ENCODE peak calls at places on chromosomes 7 and 10, in four cellular contexts. I, B, E and G are unnamed samples.

GRCh38 chr10:32004161-32004591 is 52.0 kb downstream of the KIF5B start:
- DNase-seq in I (no peak), B (peak), E (peak), G (no peak)

GRCh38 chr10:50641636-50642035 is 17.9 kb upstream of the SGMS1 start:
- DNase-seq in E (no peak), B (no peak), I (no peak), G (no peak)

GRCh38 chr7:139734395-139734794 is 43.4 kb downstream of the HIPK2 start:
- DNase-seq in I (peak), B (peak), E (peak), G (no peak)

GRCh38 chr10:77419056-77419455 is 218.6 kb downstream of the KCNMA1 start:
- DNase-seq in I (no peak), B (no peak), E (no peak), G (no peak)

GRCh38 chr10:3995302-3996210 is 210.5 kb upstream of the KLF6 start:
- DNase-seq in B (no peak), E (no peak), I (peak), G (no peak)

GRCh38 chr10:122276611-122277205 is 5.6 kb downstream of the BTBD16 start:
- DNase-seq in E (no peak), I (peak), B (peak), G (no peak)

GRCh38 chr7:93751421-93751820 is 139.1 kb downstream of the TFPI2 start:
- DNase-seq in B (no peak), I (no peak), E (no peak), G (no peak)

GRCh38 chr10:128914681-128915080 is 552.4 kb upstream of the MGMT start:
- DNase-seq in E (peak), B (no peak), I (no peak), G (no peak)

GRCh38 chr10:117413928-117414618 is 38.8 kb upstream of the PDZD8 start:
- DNase-seq in E (no peak), B (no peak), I (no peak), G (no peak)

GRCh38 chr10:29381230-29381563 is 92.3 kb downstream of the LYZL1 start:
- DNase-seq in E (no peak), I (no peak), B (no peak), G (no peak)

GRCh38 chr7:150368884-150369739 is 490 bp downstream of the REPIN1 start:
- DNase-seq in E (peak), I (peak), B (peak), G (peak)

GRCh38 chr7:28132959-28133745 is 47.4 kb downstream of the JAZF1 start:
- DNase-seq in E (no peak), B (no peak), I (no peak), G (no peak)

GRCh38 chr10:130878131-130878530 is 433.4 kb downstream of the TCERG1L start:
- DNase-seq in B (no peak), I (no peak), E (no peak), G (no peak)

GRCh38 chr10:69911571-69912528 is 110.1 kb downstream of the COL13A1 start:
- DNase-seq in B (no peak), I (no peak), E (peak), G (no peak)

GRCh38 chr10:6543431-6544005 is 36.6 kb downstream of the PRKCQ start:
- DNase-seq in B (no peak), I (no peak), E (no peak), G (no peak)

GRCh38 chr10:127951861-127952574 is 45.1 kb downstream of the PTPRE start:
- DNase-seq in E (no peak), I (no peak), B (no peak), G (no peak)

GRCh38 chr7:93551063-93551895 is 23.2 kb downstream of the CALCR start:
- DNase-seq in I (peak), B (peak), E (no peak), G (peak)

DNA sequence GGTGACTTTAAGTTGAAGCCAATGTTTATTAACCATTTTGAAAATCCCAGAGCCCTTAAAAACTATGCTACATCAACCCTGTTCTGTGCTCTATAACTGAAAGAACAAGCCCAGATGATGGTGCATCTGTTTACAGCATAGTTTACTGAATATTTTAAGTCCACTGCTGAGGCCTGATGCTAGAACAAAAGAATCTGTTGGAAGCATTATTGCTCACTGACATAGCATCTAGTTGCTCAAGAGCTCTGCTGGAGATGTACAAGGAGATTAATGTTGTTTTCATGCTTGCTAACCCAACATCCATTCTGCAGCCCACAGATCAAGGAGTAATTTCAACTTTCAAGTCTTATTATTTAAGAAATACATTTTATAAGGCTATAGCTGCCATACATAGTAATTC is 181.3 kb upstream of the FEZF1 start:
- DNase-seq in B (no peak), I (peak), E (no peak), G (no peak)
- TF ChIP-seq CTCF in B (no peak), I (no peak), E (no peak), G (no peak)

GRCh38 chr10:106147050-106147449 is 1017.5 kb downstream of the SORCS1 start:
- DNase-seq in B (peak), I (no peak), E (no peak), G (no peak)
- TF ChIP-seq CTCF in B (no peak), I (no peak), E (no peak), G (no peak)

DNA sequence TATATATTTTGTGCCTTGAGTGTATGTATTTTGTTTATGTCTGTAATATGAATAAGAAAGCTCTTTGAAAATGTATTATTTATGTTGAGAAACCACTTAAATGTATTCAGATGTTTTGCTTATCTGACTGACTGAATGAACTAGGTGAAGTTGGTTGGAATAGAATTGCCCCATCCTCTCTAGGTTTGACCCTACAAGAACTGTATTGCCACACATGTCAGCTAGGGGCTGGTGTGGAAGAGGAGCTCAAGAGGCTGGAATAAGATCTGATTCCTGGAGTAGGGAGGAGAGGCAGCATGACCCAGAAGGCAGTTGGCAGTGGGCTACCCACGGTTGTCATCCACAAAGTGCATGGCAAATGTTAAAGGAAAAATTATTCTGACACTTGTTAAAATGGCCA is 9.1 kb downstream of the SSMEM1 start:
- DNase-seq in B (no peak), I (no peak), E (no peak), G (no peak)
- TF ChIP-seq CTCF in B (no peak), I (no peak), E (no peak), G (no peak)

GRCh38 chr7:76393116-76394031 is 16.1 kb downstream of the SSC4D start:
- DNase-seq in I (peak), E (peak), B (peak), G (peak)
- TF ChIP-seq CTCF in I (peak), E (no peak), B (no peak), G (no peak)

GRCh38 chr7:132435016-132435990 is 141.0 kb downstream of the PLXNA4 start:
- DNase-seq in B (no peak), I (no peak), E (no peak), G (no peak)
- TF ChIP-seq CTCF in B (no peak), I (no peak), E (no peak), G (no peak)

GRCh38 chr7:45863715-45864114 is 9.2 kb downstream of the CCDC201 start:
- DNase-seq in E (no peak), I (no peak), B (no peak), G (no peak)
- TF ChIP-seq CTCF in E (no peak), I (peak), B (peak), G (no peak)

DNA sequence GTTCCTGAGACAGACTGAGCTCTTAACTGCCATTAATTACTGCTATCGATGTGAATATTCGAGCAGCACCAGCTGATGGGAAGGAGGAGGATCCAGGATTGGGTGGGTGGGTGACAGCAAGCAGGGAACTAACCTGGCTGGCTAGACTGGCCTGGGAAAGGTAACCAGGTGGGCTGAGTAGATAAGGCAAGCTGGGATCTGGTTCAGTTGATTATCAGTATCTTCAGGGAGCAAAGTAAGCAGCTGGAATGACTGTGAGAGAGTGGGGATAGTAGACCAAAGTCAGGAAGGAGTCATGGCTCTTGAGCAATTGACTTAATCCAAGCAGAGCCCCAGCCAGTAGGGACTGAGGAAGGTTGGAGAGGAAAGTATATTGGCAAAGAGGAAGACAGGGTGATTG is 46.9 kb upstream of the KMT2E start:
- DNase-seq in I (no peak), B (no peak), E (no peak), G (no peak)
- TF ChIP-seq CTCF in I (no peak), B (no peak), E (no peak), G (no peak)

GRCh38 chr10:629186-629998 is 60.1 kb downstream of the DIP2C start:
- DNase-seq in E (no peak), I (no peak), B (no peak), G (no peak)
- TF ChIP-seq CTCF in E (no peak), I (no peak), B (no peak), G (no peak)

DNA sequence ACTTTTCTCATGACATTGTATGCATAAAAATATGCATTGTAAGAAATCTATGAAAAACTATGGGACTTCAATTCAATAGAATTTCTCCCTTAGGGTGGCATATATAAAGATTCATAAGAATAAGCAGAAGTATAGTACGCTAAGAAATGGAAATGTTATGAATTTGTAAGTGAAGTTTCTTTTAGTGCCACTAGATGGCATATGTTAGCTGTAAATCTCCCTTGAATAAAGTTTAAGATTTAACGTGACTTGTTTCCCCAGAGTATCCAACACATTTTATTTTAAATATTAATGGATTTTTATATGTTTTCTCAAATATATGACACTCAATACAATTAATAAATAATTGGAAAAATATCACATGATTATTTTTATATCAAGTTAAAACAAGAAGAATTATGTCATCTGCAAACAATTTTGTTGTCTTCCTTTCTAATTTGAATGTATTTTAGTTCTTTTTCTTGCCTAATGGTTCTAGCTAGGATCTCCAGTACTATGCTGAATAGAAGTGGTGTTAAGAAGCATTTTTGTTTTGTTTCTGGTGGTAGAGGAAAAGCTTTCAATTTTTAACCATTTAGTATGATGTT is 287.2 kb downstream of the HGF start:
- DNase-seq in B (no peak), E (no peak), I (no peak), G (peak)
- TF ChIP-seq CTCF in B (peak), E (peak), I (peak), G (peak)

GRCh38 chr7:47762207-47762606 is 180.3 kb upstream of the TNS3 start:
- DNase-seq in B (no peak), E (no peak), I (no peak), G (no peak)

GRCh38 chr7:47758546-47758945 is 176.6 kb upstream of the TNS3 start:
- DNase-seq in I (peak), B (no peak), E (no peak), G (no peak)

GRCh38 chr7:47757946-47758371 is 176.0 kb upstream of the TNS3 start:
- DNase-seq in I (peak), E (peak), B (peak), G (no peak)

GRCh38 chr7:47762746-47763062 is 180.8 kb upstream of the TNS3 start:
- DNase-seq in E (no peak), I (no peak), B (no peak), G (no peak)

DNA sequence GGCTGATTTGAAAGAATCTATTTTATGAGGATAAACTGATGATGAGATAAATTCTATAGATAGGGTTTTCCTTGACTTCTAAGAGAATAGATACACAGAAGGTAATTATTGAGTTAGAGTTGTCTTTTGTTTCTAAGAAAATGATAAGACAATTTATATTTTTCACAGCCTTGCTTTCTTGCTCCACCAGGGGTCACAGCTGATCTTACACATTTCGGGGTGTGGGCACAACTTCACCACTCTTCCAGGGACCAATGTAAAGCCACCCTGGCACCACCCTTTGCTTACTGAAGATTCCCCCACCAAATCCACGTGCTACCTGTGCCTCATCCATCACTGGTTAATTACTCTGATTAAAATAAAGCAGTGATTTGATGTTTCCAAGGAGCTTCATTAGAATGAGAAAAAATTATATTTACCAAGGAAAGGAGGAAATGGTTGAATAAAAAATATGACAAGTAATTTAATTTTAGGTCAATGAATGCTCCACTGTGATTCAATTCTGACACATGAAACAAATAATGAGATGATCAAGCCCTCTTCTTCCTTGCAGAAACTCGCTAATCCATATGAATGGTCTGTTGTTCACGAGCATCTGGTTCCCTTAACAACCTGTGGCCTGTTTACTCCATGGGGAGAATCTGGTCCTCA is 177.3 kb upstream of the TNS3 start:
- DNase-seq in B (no peak), E (no peak), I (no peak), G (no peak)
- TF ChIP-seq CTCF in B (no peak), E (no peak), I (peak), G (no peak)